ENCODE peak calls at places on chromosomes 16 and 17, in five cellular contexts. P is activated T-cell treated with anti-CD3 and anti-CD28 coated beads for 1 hour, X is cardiac septum, T is DMS 273 treated with DMSO at 0.1 percent for 48 hours, Y is amniotic stem cell. B is an unnamed sample.

GRCh38 chr16:10103700-10104099 is 78.5 kb downstream of the GRIN2A start:
- DNase-seq in T (no peak), P (no peak), Y (no peak), X (no peak), B (no peak)

GRCh38 chr17:8123695-8124349 is at the start of gene HES7:
- DNase-seq in Y (no peak), T (no peak), X (no peak), P (no peak), B (peak)

GRCh38 chr17:63550816-63551639 is 751 bp downstream of the DCAF7 start:
- DNase-seq in Y (no peak), P (peak), X (no peak), T (peak), B (peak)

GRCh38 chr16:87789437-87790277 is 23.9 kb upstream of the KLHDC4 start:
- DNase-seq in X (no peak), T (no peak), Y (no peak), P (no peak), B (no peak)

GRCh38 chr17:75776399-75777242 is 8.0 kb upstream of the UNK start:
- DNase-seq in P (no peak), Y (no peak), T (no peak), X (no peak), B (peak)

GRCh38 chr17:49216953-49217650 is 6.6 kb downstream of the ABI3 start:
- DNase-seq in X (no peak), P (no peak), Y (no peak), T (no peak), B (peak)

GRCh38 chr17:40596261-40596919 is 31.1 kb upstream of the CCR7 start:
- DNase-seq in P (no peak), T (no peak), Y (no peak), X (no peak), B (no peak)

GRCh38 chr17:71926746-71927398 is 193.9 kb upstream of the SOX9 start:
- DNase-seq in Y (no peak), T (no peak), X (no peak), P (no peak), B (no peak)

GRCh38 chr17:47995241-47995935 is 24.5 kb downstream of the CDK5RAP3 start:
- DNase-seq in T (no peak), P (no peak), Y (no peak), X (no peak), B (no peak)

GRCh38 chr16:2428051-2428786 is 1.0 kb upstream of the CCNF start:
- DNase-seq in X (no peak), Y (no peak), P (no peak), T (no peak), B (peak)

GRCh38 chr17:77741109-77741508 is 217.4 kb upstream of the TNRC6C start:
- DNase-seq in X (no peak), P (peak), Y (no peak), T (no peak), B (no peak)

GRCh38 chr16:252366-253337 is 18.0 kb downstream of the FAM234A start:
- DNase-seq in T (no peak), P (no peak), Y (no peak), X (no peak), B (no peak)

GRCh38 chr17:13114601-13115024 is 96.8 kb upstream of the ELAC2 start:
- DNase-seq in T (no peak), X (no peak), Y (peak), P (no peak), B (no peak)

GRCh38 chr16:10862432-10862831 is 14.6 kb upstream of the CIITA start:
- DNase-seq in P (no peak), Y (no peak), T (no peak), X (no peak), B (no peak)

GRCh38 chr17:8226536-8227237 is 16.3 kb upstream of the AURKB start:
- DNase-seq in X (peak), T (no peak), P (no peak), Y (peak), B (peak)

GRCh38 chr16:72985148-72985882 is 62.6 kb downstream of the ZFHX3 start:
- DNase-seq in Y (peak), X (no peak), P (no peak), T (peak), B (peak)

GRCh38 chr16:89381788-89382187 is 108.6 kb downstream of the ANKRD11 start:
- DNase-seq in X (no peak), P (no peak), Y (no peak), T (no peak), B (no peak)

GRCh38 chr16:1290860-1291575 is 18.4 kb upstream of the UBE2I start:
- DNase-seq in X (no peak), P (no peak), Y (no peak), T (no peak), B (no peak)

GRCh38 chr17:66524848-66525247 is 222.4 kb downstream of the PRKCA start:
- DNase-seq in X (no peak), Y (no peak), T (no peak), P (no peak), B (no peak)

GRCh38 chr17:76461765-76462555 is 5.4 kb upstream of the AANAT start:
- DNase-seq in T (no peak), P (no peak), Y (no peak), X (no peak), B (no peak)

GRCh38 chr17:46108120-46108519 is 85.1 kb downstream of the KANSL1 start:
- DNase-seq in X (no peak), P (no peak), Y (no peak), T (no peak), B (no peak)

GRCh38 chr17:76233588-76234353 is 6.5 kb downstream of the RNF157 start:
- DNase-seq in X (no peak), P (no peak), T (no peak), Y (no peak), B (no peak)

GRCh38 chr17:45745843-45746494 is 38.2 kb upstream of the CRHR1 start:
- DNase-seq in P (no peak), X (peak), Y (no peak), T (no peak), B (peak)

GRCh38 chr17:27400991-27401390 is 55.3 kb upstream of the KSR1 start:
- DNase-seq in T (no peak), X (peak), Y (no peak), P (no peak), B (no peak)

GRCh38 chr17:38752930-38753506 is 477 bp downstream of the PSMB3 start:
- DNase-seq in P (no peak), T (no peak), X (no peak), Y (no peak), B (no peak)

GRCh38 chr17:79933863-79934652 is 94.8 kb upstream of the CBX4 start:
- DNase-seq in X (peak), T (no peak), Y (no peak), P (no peak), B (no peak)

GRCh38 chr16:15444264-15444663 is 9.9 kb downstream of the BMERB1 start:
- DNase-seq in Y (no peak), P (no peak), X (no peak), T (no peak), B (no peak)

GRCh38 chr16:2779151-2779920 is 2.3 kb upstream of the ELOB start:
- DNase-seq in X (peak), Y (no peak), P (no peak), T (no peak), B (no peak)

GRCh38 chr16:89179148-89179484 is 7.6 kb downstream of the CDH15 start:
- DNase-seq in T (no peak), Y (no peak), P (no peak), X (no peak), B (no peak)

GRCh38 chr16:73170587-73170986 is 122.7 kb upstream of the ZFHX3 start:
- DNase-seq in Y (no peak), T (no peak), P (no peak), X (no peak), B (no peak)

GRCh38 chr17:16352303-16352837 is 899 bp downstream of the CENPV start:
- DNase-seq in P (peak), Y (no peak), X (peak), T (no peak), B (peak)

B was measured in posterior vena cava.